ENCODE peak calls at places on chromosomes 7 and 10, in five cellular contexts. R is fibroblast of the aortic adventitia, G is brain microvascular endothelial cell, V is colonic mucosa, H is WTC11. C is an unnamed sample.

GRCh38 chr7:7527047-7527446 is 8.6 kb downstream of the COL28A1 start:
- DNase-seq in G (no peak), H (no peak), V (no peak), R (no peak), C (no peak)

GRCh38 chr10:9302142-9302746 is 1247.8 kb downstream of the GATA3 start:
- DNase-seq in R (peak), H (no peak), G (peak), V (no peak), C (peak)

GRCh38 chr7:70142247-70142932 is 544.1 kb downstream of the AUTS2 start:
- DNase-seq in V (no peak), H (no peak), G (no peak), R (no peak), C (no peak)

GRCh38 chr7:47601119-47601880 is 19.4 kb upstream of the TNS3 start:
- DNase-seq in H (no peak), V (no peak), G (peak), R (peak), C (no peak)

GRCh38 chr7:45683556-45684148 is 109.5 kb downstream of the ADCY1 start:
- DNase-seq in R (no peak), G (no peak), V (no peak), H (peak), C (no peak)

GRCh38 chr10:5400843-5401242 is 3.8 kb downstream of the TUBAL3 start:
- DNase-seq in G (no peak), H (no peak), V (no peak), R (no peak), C (no peak)

GRCh38 chr7:129805086-129805719 is 147.6 kb downstream of the UBE2H start:
- DNase-seq in V (no peak), G (no peak), R (no peak), H (no peak), C (no peak)

GRCh38 chr7:1961776-1962276 is 270.9 kb downstream of the MAD1L1 start:
- DNase-seq in V (no peak), R (peak), G (peak), H (no peak), C (no peak)

GRCh38 chr10:52599586-52600200 is 172.9 kb downstream of the MBL2 start:
- DNase-seq in H (no peak), R (no peak), G (no peak), V (no peak), C (no peak)

GRCh38 chr10:72255977-72256729 is 17.6 kb upstream of the DDIT4 start:
- DNase-seq in V (no peak), G (no peak), H (no peak), R (no peak), C (no peak)

GRCh38 chr10:63166742-63167258 is 33.7 kb downstream of the NRBF2 start:
- DNase-seq in H (no peak), V (peak), R (peak), G (peak), C (peak)

GRCh38 chr10:58909881-58910280 is 266.6 kb upstream of the PHYHIPL start:
- DNase-seq in G (no peak), V (no peak), R (no peak), H (no peak), C (no peak)

GRCh38 chr10:49274886-49275285 is 24.1 kb upstream of the C10orf71 start:
- DNase-seq in V (no peak), H (no peak), G (no peak), R (no peak), C (no peak)

GRCh38 chr10:29430101-29430500 is 141.2 kb downstream of the LYZL1 start:
- DNase-seq in R (no peak), H (no peak), G (no peak), V (no peak), C (no peak)

GRCh38 chr7:159036916-159037605 is 107.6 kb downstream of the VIPR2 start:
- DNase-seq in H (no peak), V (no peak), R (no peak), G (no peak), C (no peak)

GRCh38 chr10:63554666-63555065 is 33.5 kb downstream of the REEP3 start:
- DNase-seq in H (no peak), R (peak), V (no peak), G (peak), C (no peak)

GRCh38 chr10:91495402-91495801 is 85.3 kb downstream of the HECTD2 start:
- DNase-seq in R (peak), G (no peak), V (no peak), H (no peak), C (no peak)

GRCh38 chr10:125193306-125193877 is 33.0 kb upstream of the CTBP2 start:
- DNase-seq in H (no peak), V (no peak), R (no peak), G (no peak), C (no peak)

GRCh38 chr7:151876899-151877777 is at the start of gene PRKAG2:
- DNase-seq in V (peak), H (peak), G (no peak), R (peak), C (no peak)
- TF ChIP-seq CTCF in V (no peak), H (no peak), G (no peak), R (no peak), C (peak)

DNA sequence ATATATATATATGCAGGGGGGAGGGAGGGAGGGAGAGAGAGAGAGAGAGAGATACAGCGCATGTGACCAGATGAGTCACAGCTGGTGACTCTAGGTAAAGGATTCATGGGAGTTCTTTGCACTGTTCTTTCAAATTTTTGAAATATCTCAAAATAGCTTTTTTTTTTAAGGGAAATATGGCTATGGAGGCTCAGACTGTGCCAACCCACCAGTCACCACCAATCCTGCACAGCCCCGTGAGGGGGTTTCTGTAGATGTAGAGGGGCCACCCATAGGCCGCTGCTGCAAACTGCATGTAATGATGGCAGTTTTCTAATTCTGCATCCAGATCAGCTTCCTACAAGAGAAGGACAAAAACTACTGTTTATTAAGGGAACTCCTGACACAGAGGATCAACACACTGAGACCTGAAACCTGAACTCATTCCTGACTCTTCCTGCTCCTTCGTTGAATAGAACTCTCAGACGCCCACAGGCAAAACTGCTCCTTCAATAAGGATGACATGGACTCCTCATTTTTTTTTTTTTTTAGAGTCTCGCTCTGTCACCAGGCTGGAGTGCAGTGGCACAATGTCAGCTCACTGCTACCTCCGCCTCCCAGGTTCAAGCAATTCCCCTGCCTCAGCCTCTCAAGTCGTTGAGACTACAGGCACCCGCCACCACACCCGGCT is 17.3 kb downstream of the DAGLB start:
- DNase-seq in G (peak), R (peak), V (no peak), H (no peak), C (no peak)
- TF ChIP-seq CTCF in G (peak), R (no peak), V (no peak), H (no peak), C (no peak)

DNA sequence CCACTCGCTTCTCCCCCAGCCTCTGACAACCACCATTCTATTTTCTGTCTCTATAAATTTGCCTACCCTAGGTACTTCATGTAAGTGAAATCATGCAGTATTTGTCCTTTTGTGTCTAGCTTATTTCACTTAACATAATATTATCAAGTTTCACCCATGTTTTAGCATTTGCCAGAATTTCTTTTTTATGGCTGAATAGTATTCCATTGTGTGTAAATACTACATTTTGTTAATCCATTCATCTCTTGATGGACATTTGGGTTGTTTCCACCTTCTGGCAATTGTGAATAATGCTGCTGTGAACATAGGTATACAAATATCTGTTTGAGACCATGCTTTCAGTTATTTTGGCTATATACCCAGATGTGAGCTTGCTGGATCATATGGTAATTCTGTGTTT is 57.4 kb upstream of the TRIM8 start:
- DNase-seq in G (no peak), H (no peak), V (no peak), R (no peak), C (no peak)
- TF ChIP-seq CTCF in G (no peak), H (no peak), V (no peak), R (no peak), C (no peak)

GRCh38 chr7:11616466-11616865 is 215.5 kb downstream of the THSD7A start:
- DNase-seq in G (no peak), R (no peak), V (no peak), H (no peak), C (no peak)

GRCh38 chr7:11612737-11613136 is 219.3 kb downstream of the THSD7A start:
- DNase-seq in H (no peak), V (no peak), R (no peak), G (no peak), C (no peak)

GRCh38 chr7:11615163-11615562 is 216.8 kb downstream of the THSD7A start:
- DNase-seq in R (no peak), H (no peak), G (no peak), V (no peak), C (no peak)

GRCh38 chr7:11609071-11609470 is 222.9 kb downstream of the THSD7A start:
- DNase-seq in G (no peak), V (no peak), R (no peak), H (no peak), C (no peak)

GRCh38 chr7:11613292-11613930 is 218.6 kb downstream of the THSD7A start:
- DNase-seq in H (peak), G (no peak), R (no peak), V (no peak), C (no peak)
- TF ChIP-seq CTCF in H (no peak), G (no peak), R (no peak), V (no peak), C (no peak)

GRCh38 chr7:100358027-100358856 is at the start of gene PILRB:
- DNase-seq in H (no peak), G (no peak), V (no peak), R (no peak), C (no peak)
- TF ChIP-seq CTCF in H (no peak), G (peak), V (no peak), R (no peak), C (no peak)

DNA sequence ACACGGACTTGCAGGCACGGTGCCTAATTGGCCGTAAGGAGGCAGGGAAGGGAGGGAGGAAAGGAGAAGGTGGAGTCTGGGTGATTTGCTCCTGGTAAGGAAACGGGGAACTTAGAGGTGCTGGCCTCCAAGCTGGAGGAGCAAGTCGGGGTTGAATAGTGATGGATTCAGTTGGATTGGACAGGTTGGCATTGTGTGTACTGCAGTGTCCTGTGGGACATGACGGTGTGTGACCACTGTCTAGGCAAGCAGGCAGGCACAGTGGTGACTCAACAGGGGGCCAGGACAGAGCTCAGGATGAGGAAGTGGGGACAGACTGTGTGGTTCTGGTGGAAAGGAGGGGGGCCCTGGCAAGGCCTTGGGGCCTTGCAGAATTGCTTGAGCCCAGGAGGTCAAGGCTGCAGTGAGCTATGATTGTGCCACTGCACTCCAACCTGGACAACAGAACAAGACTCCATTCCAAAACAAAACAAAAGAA is 48.8 kb downstream of the COL26A1 start:
- DNase-seq in G (no peak), H (no peak), R (no peak), V (no peak), C (no peak)
- TF ChIP-seq CTCF in G (no peak), H (no peak), R (no peak), V (no peak), C (no peak)

GRCh38 chr7:29276806-29277205 is 82.2 kb downstream of the CHN2 start:
- DNase-seq in V (no peak), H (no peak), R (no peak), G (no peak), C (no peak)

GRCh38 chr7:29275493-29275892 is 80.9 kb downstream of the CHN2 start:
- DNase-seq in G (no peak), V (no peak), H (no peak), R (no peak), C (no peak)

GRCh38 chr7:29277436-29278215 is 83.1 kb downstream of the CHN2 start:
- DNase-seq in V (no peak), H (no peak), G (no peak), R (no peak), C (no peak)

GRCh38 chr7:29275018-29275318 is 80.4 kb downstream of the CHN2 start:
- DNase-seq in G (no peak), V (no peak), R (no peak), H (no peak), C (no peak)

DNA sequence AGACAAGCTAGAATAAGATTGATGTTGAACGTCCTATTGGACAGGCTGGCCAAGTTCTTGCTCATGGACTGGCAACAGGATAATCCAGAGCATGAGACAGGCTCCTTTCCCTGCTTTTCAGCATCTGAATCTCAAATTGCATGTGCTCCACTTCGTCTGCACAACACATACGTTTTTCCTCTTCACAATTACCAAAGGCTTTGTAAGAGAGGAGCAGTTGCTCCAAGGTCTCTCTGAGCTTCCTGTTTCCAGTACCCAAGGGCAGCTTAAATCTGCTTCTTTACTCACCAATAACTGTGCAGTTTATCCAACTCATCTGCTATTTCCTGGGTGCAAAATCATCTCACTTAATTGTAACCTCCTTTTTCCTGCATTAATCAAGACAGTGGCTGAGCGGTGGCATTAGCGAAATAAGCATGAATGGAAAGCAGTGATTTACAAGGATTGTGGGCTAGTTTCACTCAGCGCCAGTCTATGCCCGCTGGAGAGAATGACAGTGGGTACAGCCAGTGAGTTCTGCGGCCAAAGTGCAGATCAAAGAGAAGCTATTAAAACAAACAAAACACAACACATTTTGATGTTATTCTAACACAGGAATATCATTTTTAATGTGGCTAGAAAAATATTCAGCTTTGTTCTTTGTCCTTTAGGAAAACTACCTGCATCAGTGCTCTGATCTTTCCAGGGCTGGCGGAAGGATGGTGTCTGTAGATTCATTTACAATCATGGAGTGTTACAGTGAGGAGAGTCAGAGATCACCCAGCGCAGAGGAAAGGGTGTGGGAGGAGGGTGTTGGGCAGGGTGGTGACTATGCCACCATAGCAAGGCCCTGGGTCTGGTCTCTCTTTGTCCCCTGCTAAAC is 79.8 kb downstream of the CHN2 start:
- DNase-seq in V (no peak), H (no peak), R (peak), G (no peak), C (no peak)
- TF ChIP-seq CTCF in V (no peak), H (no peak), R (no peak), G (no peak), C (no peak)

DNA sequence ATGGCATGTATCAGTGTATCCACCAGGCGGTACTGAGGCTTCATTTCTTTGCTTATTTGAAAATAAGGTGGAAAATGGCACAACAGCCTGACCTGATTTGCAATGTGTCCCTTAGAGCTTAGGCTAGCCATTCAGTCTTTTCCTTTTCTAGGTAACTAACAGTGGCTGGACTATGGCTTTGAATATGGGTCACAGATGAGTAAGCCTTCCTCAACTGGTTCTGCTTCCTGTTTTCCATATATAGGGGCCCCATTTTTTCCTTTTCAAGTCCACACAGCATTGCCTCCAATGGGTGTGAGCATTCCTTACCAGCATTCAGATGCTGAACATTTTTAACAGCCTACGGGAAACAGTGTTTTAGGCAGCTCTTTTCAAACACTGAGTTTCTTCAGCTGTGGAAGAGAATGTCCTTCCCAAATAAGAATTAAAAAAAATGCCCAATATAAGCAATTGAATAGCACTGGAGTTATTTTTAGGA is 3.9 kb upstream of the ITGB1 start:
- DNase-seq in V (no peak), H (no peak), G (peak), R (peak), C (no peak)
- TF ChIP-seq CTCF in V (no peak), H (no peak), G (peak), R (peak), C (no peak)

GRCh38 chr7:100516135-100516812 is 22.7 kb upstream of the AGFG2 start:
- DNase-seq in R (peak), H (no peak), V (no peak), G (peak), C (no peak)

GRCh38 chr7:100519580-100519979 is 19.4 kb upstream of the AGFG2 start:
- DNase-seq in G (no peak), R (no peak), V (no peak), H (no peak), C (no peak)

GRCh38 chr7:100517305-100517704 is 21.7 kb upstream of the AGFG2 start:
- DNase-seq in V (no peak), G (no peak), H (no peak), R (no peak), C (no peak)

GRCh38 chr7:100520138-100520537 is 18.9 kb upstream of the AGFG2 start:
- DNase-seq in G (no peak), H (no peak), R (no peak), V (no peak), C (no peak)

GRCh38 chr7:100521076-100521475 is 17.9 kb upstream of the AGFG2 start:
- DNase-seq in R (no peak), V (no peak), H (no peak), G (no peak), C (no peak)
- TF ChIP-seq CTCF in R (no peak), V (no peak), H (no peak), G (no peak), C (no peak)

C was measured in LNCaP clone FGC.